ENCODE peak calls at places on chromosome 9, in seven cellular contexts. I, U, K, D, Z, E and S are unnamed samples.

GRCh38 chr9:2623046-2623865 is 1.7 kb downstream of the VLDLR start:
- DNase-seq in K (no peak), D (peak), U (peak), Z (peak), I (peak), E (peak), S (peak)

GRCh38 chr9:104232781-104233341 is 138.8 kb downstream of the SMC2 start:
- DNase-seq in K (no peak), D (peak), U (no peak), I (no peak), E (no peak), Z (no peak), S (no peak)

GRCh38 chr9:136672431-136673087 is 9.8 kb downstream of the EGFL7 start:
- DNase-seq in E (no peak), Z (no peak), U (no peak), K (no peak), I (no peak), D (no peak), S (no peak)

GRCh38 chr9:130624154-130624553 is 40.2 kb upstream of the PRDM12 start:
- DNase-seq in K (no peak), I (no peak), E (no peak), D (no peak), Z (no peak), U (no peak), S (no peak)

GRCh38 chr9:90854637-90855036 is 53.0 kb downstream of the SYK start:
- DNase-seq in K (no peak), D (no peak), E (no peak), U (peak), Z (no peak), I (no peak), S (no peak)

GRCh38 chr9:121643473-121643872 is 8.0 kb upstream of the DAB2IP start:
- DNase-seq in E (no peak), K (no peak), D (no peak), Z (no peak), U (no peak), I (no peak), S (no peak)

GRCh38 chr9:12775373-12775962 is 648 bp downstream of the LURAP1L start:
- DNase-seq in Z (peak), K (no peak), E (no peak), D (no peak), U (no peak), I (peak), S (no peak)

GRCh38 chr9:128414461-128414860 is 6.2 kb upstream of the CERCAM start:
- DNase-seq in I (no peak), D (no peak), E (no peak), U (no peak), K (no peak), Z (no peak), S (peak)

GRCh38 chr9:28264368-28264767 is 691.1 kb upstream of the C9orf72 start:
- DNase-seq in D (peak), E (no peak), K (no peak), Z (no peak), I (no peak), U (no peak), S (no peak)

GRCh38 chr9:120733190-120733589 is 18.9 kb upstream of the MEGF9 start:
- DNase-seq in K (no peak), E (no peak), I (peak), Z (peak), D (peak), U (no peak), S (no peak)

GRCh38 chr9:93897075-93897970 is 57.8 kb downstream of the BARX1 start:
- DNase-seq in E (peak), Z (no peak), I (no peak), D (no peak), K (peak), U (no peak), S (no peak)